ENCODE peak calls at places on chromosome 15, in five cellular contexts. One of them, this sample, is unnamed.

GRCh38 chr15:65856821-65857455 is 12.4 kb upstream of the RAB11A start:
- DNase-seq in breast epithelium: peak
- DNase-seq in GM12864: no peak
- DNase-seq in fibroblast of pulmonary artery: peak
- DNase-seq in type B pancreatic cell: no peak
- DNase-seq in this sample: no peak

GRCh38 chr15:63329567-63330350 is 51.9 kb downstream of the CA12 start:
- DNase-seq in type B pancreatic cell: no peak
- DNase-seq in fibroblast of pulmonary artery: no peak
- DNase-seq in breast epithelium: no peak
- DNase-seq in GM12864: no peak
- DNase-seq in this sample: no peak

GRCh38 chr15:73956276-73957086 is 30.2 kb downstream of the LOXL1 start:
- DNase-seq in type B pancreatic cell: no peak
- DNase-seq in fibroblast of pulmonary artery: peak
- DNase-seq in breast epithelium: peak
- DNase-seq in GM12864: no peak
- DNase-seq in this sample: peak

GRCh38 chr15:57962887-57963286 is 102.6 kb downstream of the ALDH1A2 start:
- DNase-seq in breast epithelium: no peak
- DNase-seq in fibroblast of pulmonary artery: peak
- DNase-seq in GM12864: no peak
- DNase-seq in type B pancreatic cell: no peak
- DNase-seq in this sample: no peak

GRCh38 chr15:57235865-57236264 is 140.4 kb upstream of the CGNL1 start:
- DNase-seq in GM12864: no peak
- DNase-seq in fibroblast of pulmonary artery: peak
- DNase-seq in breast epithelium: no peak
- DNase-seq in type B pancreatic cell: no peak
- DNase-seq in this sample: no peak

GRCh38 chr15:36798366-36798765 is 218.9 kb downstream of the CDIN1 start:
- DNase-seq in GM12864: no peak
- DNase-seq in fibroblast of pulmonary artery: peak
- DNase-seq in type B pancreatic cell: no peak
- DNase-seq in breast epithelium: no peak
- DNase-seq in this sample: no peak

GRCh38 chr15:43133429-43134156 is at the start of gene TMEM62:
- DNase-seq in fibroblast of pulmonary artery: peak
- DNase-seq in type B pancreatic cell: peak
- DNase-seq in breast epithelium: peak
- DNase-seq in GM12864: peak
- DNase-seq in this sample: no peak

GRCh38 chr15:51737538-51738305 is at the start of gene LYSMD2:
- DNase-seq in type B pancreatic cell: no peak
- DNase-seq in breast epithelium: peak
- DNase-seq in GM12864: no peak
- DNase-seq in fibroblast of pulmonary artery: peak
- DNase-seq in this sample: no peak

GRCh38 chr15:78316211-78317077 is 17.0 kb upstream of the SKIC8 start:
- DNase-seq in type B pancreatic cell: no peak
- DNase-seq in fibroblast of pulmonary artery: no peak
- DNase-seq in GM12864: no peak
- DNase-seq in breast epithelium: no peak
- DNase-seq in this sample: no peak

GRCh38 chr15:78317145-78317836 is 17.9 kb upstream of the SKIC8 start:
- DNase-seq in type B pancreatic cell: no peak
- DNase-seq in GM12864: no peak
- DNase-seq in fibroblast of pulmonary artery: peak
- DNase-seq in breast epithelium: no peak
- DNase-seq in this sample: no peak

GRCh38 chr15:78314181-78314581 is 14.8 kb upstream of the SKIC8 start:
- DNase-seq in type B pancreatic cell: no peak
- DNase-seq in breast epithelium: no peak
- DNase-seq in fibroblast of pulmonary artery: no peak
- DNase-seq in GM12864: no peak
- DNase-seq in this sample: no peak

GRCh38 chr15:78313383-78313782 is 14.0 kb upstream of the SKIC8 start:
- DNase-seq in GM12864: no peak
- DNase-seq in type B pancreatic cell: no peak
- DNase-seq in breast epithelium: no peak
- DNase-seq in fibroblast of pulmonary artery: no peak
- DNase-seq in this sample: no peak

GRCh38 chr15:78315686-78316085 is 16.3 kb upstream of the SKIC8 start:
- DNase-seq in fibroblast of pulmonary artery: no peak
- DNase-seq in GM12864: no peak
- DNase-seq in breast epithelium: no peak
- DNase-seq in type B pancreatic cell: no peak
- DNase-seq in this sample: no peak
- TF ChIP-seq CTCF in fibroblast of pulmonary artery: peak
- TF ChIP-seq CTCF in GM12864: peak
- TF ChIP-seq CTCF in breast epithelium: no peak
- TF ChIP-seq CTCF in type B pancreatic cell: peak
- TF ChIP-seq CTCF in this sample: peak

GRCh38 chr15:53296603-53297002 is 462.9 kb downstream of the WDR72 start:
- DNase-seq in fibroblast of pulmonary artery: no peak
- DNase-seq in type B pancreatic cell: no peak
- DNase-seq in GM12864: no peak
- DNase-seq in breast epithelium: no peak
- DNase-seq in this sample: no peak

GRCh38 chr15:53295574-53295973 is 463.9 kb downstream of the WDR72 start:
- DNase-seq in GM12864: no peak
- DNase-seq in fibroblast of pulmonary artery: no peak
- DNase-seq in type B pancreatic cell: no peak
- DNase-seq in breast epithelium: no peak
- DNase-seq in this sample: no peak

GRCh38 chr15:53297828-53298227 is 461.6 kb downstream of the WDR72 start:
- DNase-seq in GM12864: no peak
- DNase-seq in type B pancreatic cell: no peak
- DNase-seq in fibroblast of pulmonary artery: no peak
- DNase-seq in breast epithelium: no peak
- DNase-seq in this sample: no peak
- TF ChIP-seq CTCF in GM12864: no peak
- TF ChIP-seq CTCF in type B pancreatic cell: no peak
- TF ChIP-seq CTCF in fibroblast of pulmonary artery: no peak
- TF ChIP-seq CTCF in breast epithelium: no peak
- TF ChIP-seq CTCF in this sample: no peak

GRCh38 chr15:77034620-77035467 is 36.1 kb downstream of the TSPAN3 start:
- DNase-seq in breast epithelium: peak
- DNase-seq in GM12864: no peak
- DNase-seq in type B pancreatic cell: peak
- DNase-seq in fibroblast of pulmonary artery: peak
- DNase-seq in this sample: peak
- TF ChIP-seq CTCF in breast epithelium: no peak
- TF ChIP-seq CTCF in GM12864: peak
- TF ChIP-seq CTCF in type B pancreatic cell: peak
- TF ChIP-seq CTCF in fibroblast of pulmonary artery: peak
- TF ChIP-seq CTCF in this sample: peak

GRCh38 chr15:69602921-69603320 is 150.3 kb downstream of the RPLP1 start:
- DNase-seq in GM12864: no peak
- DNase-seq in breast epithelium: no peak
- DNase-seq in type B pancreatic cell: no peak
- DNase-seq in fibroblast of pulmonary artery: no peak
- DNase-seq in this sample: no peak

GRCh38 chr15:69607101-69607500 is 154.5 kb downstream of the RPLP1 start:
- DNase-seq in GM12864: no peak
- DNase-seq in type B pancreatic cell: no peak
- DNase-seq in breast epithelium: no peak
- DNase-seq in fibroblast of pulmonary artery: peak
- DNase-seq in this sample: no peak

GRCh38 chr15:69602095-69602494 is 149.5 kb downstream of the RPLP1 start:
- DNase-seq in fibroblast of pulmonary artery: no peak
- DNase-seq in type B pancreatic cell: no peak
- DNase-seq in breast epithelium: no peak
- DNase-seq in GM12864: no peak
- DNase-seq in this sample: no peak

GRCh38 chr15:69603369-69604049 is 150.9 kb downstream of the RPLP1 start:
- DNase-seq in fibroblast of pulmonary artery: no peak
- DNase-seq in GM12864: no peak
- DNase-seq in type B pancreatic cell: no peak
- DNase-seq in breast epithelium: no peak
- DNase-seq in this sample: no peak

GRCh38 chr15:69604050-69604378 is 151.4 kb downstream of the RPLP1 start:
- DNase-seq in breast epithelium: no peak
- DNase-seq in GM12864: no peak
- DNase-seq in fibroblast of pulmonary artery: no peak
- DNase-seq in type B pancreatic cell: no peak
- DNase-seq in this sample: no peak
- TF ChIP-seq CTCF in breast epithelium: no peak
- TF ChIP-seq CTCF in GM12864: peak
- TF ChIP-seq CTCF in fibroblast of pulmonary artery: no peak
- TF ChIP-seq CTCF in type B pancreatic cell: no peak
- TF ChIP-seq CTCF in this sample: peak

GRCh38 chr15:89299896-89300295 is 34.7 kb downstream of the POLG start:
- DNase-seq in breast epithelium: no peak
- DNase-seq in type B pancreatic cell: no peak
- DNase-seq in GM12864: no peak
- DNase-seq in fibroblast of pulmonary artery: peak
- DNase-seq in this sample: no peak
- TF ChIP-seq CTCF in breast epithelium: no peak
- TF ChIP-seq CTCF in type B pancreatic cell: peak
- TF ChIP-seq CTCF in GM12864: no peak
- TF ChIP-seq CTCF in fibroblast of pulmonary artery: peak
- TF ChIP-seq CTCF in this sample: peak

DNA sequence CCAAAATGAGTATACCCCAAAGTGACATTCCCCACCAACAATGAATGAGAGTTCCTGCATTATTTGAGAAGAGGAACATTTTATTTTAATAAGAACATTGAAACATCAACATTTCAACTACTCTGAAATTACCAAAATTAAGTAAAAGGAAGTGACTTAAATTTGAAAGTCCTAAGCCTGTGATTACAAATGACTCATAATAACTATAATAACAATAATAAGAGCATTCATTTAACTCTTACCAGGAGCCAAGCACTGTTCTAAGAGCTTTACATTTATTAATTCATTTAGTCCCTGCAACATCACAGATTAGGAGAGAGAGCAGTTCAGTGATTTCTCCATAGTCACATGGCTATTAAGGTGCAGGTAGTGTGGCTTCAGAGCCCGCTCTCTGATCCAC is 32.5 kb downstream of the LRRC28 start:
- DNase-seq in type B pancreatic cell: no peak
- DNase-seq in breast epithelium: no peak
- DNase-seq in GM12864: no peak
- DNase-seq in fibroblast of pulmonary artery: no peak
- DNase-seq in this sample: no peak
- TF ChIP-seq CTCF in type B pancreatic cell: no peak
- TF ChIP-seq CTCF in breast epithelium: no peak
- TF ChIP-seq CTCF in GM12864: no peak
- TF ChIP-seq CTCF in fibroblast of pulmonary artery: no peak
- TF ChIP-seq CTCF in this sample: no peak

GRCh38 chr15:68644088-68644904 is 65.5 kb downstream of the CORO2B start:
- DNase-seq in breast epithelium: peak
- DNase-seq in GM12864: no peak
- DNase-seq in type B pancreatic cell: no peak
- DNase-seq in fibroblast of pulmonary artery: peak
- DNase-seq in this sample: no peak
- TF ChIP-seq CTCF in breast epithelium: no peak
- TF ChIP-seq CTCF in GM12864: no peak
- TF ChIP-seq CTCF in type B pancreatic cell: no peak
- TF ChIP-seq CTCF in fibroblast of pulmonary artery: peak
- TF ChIP-seq CTCF in this sample: peak

DNA sequence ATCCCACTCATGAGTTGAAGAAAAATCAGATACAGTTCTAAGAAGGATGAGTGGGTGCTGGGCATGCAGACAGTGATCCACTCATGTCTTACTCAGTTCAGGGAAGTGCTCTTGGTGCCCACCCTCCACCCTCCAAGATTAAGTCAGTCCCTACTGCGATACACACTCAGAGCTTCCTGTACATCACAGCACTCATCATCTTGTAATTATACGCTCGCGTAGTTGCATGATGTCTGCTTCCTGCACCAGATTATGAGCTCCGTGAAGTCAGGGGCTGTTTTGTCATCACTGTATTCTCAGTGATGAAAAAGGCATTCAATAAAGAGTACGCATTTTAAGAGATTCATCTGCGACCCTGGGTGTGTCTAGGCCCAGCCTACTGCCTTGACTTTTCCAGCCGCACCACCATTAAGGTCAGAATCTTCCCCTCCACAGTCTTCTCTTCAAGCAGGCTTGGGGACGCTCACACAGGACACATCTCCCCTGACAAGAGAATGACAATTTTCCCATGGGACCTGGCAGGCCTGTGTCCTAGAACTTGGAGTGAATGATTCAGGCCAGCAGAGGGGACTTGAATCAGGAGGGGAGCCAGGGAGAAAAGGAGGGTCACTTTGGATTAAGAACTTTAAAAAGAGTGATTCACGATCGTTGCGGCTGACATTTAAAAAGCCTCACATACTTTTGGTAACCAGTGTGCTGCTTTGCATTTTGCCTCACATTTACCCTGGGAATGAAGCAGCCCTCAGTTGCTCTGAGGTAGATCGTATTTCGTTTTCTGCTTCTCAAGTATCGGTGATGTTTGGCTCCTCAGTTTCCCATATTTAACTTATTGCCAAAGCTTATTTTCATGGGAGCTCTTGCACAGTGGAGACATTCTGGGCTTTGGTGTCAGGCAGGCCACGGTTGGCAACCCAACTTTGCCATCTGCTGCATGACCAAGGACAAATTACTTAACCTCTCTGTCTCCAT is 7.9 kb upstream of the PDE8A start:
- DNase-seq in type B pancreatic cell: no peak
- DNase-seq in breast epithelium: no peak
- DNase-seq in fibroblast of pulmonary artery: peak
- DNase-seq in GM12864: no peak
- DNase-seq in this sample: no peak
- TF ChIP-seq CTCF in type B pancreatic cell: no peak
- TF ChIP-seq CTCF in breast epithelium: no peak
- TF ChIP-seq CTCF in fibroblast of pulmonary artery: no peak
- TF ChIP-seq CTCF in GM12864: no peak
- TF ChIP-seq CTCF in this sample: no peak

DNA sequence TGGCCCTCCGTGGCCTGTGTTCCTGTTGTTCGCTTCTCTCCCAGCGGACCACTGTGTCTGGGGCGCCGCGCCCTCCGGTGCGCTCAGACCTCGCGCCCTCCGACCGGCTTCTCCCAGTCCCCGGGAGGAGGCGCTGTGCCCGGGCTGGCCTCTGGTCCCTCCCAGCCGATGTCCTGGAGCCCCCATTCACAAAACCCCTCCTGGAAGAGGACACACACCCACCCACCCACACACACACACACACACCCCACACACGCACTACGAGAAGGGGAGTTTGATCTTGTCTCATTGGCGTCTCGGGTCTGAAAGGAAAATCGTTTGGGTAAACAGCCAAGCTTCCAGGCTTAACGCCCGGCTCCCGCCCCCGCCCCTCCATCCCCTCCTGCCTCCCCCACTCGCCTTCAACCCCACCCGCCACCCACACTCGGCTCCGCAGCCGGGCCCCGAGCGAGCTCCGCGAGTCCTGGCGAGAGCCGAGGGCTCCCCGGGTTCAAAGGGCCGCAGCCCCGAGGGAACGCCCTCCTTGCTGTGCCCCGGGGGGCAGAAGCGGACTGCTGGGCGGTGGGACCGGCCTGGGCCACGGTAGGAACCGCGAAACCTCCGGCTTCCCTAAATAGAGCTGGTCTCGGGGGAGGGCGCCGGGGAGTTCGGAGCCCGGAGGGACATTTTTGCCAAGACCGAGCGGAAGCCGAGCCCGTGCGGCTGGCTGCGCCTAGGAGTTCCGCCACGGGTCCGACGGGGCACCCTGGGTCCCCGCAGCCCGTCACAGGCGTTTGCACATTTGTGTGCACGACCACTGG is 23.6 kb downstream of the NR2F2 start:
- DNase-seq in breast epithelium: peak
- DNase-seq in GM12864: no peak
- DNase-seq in fibroblast of pulmonary artery: peak
- DNase-seq in type B pancreatic cell: peak
- DNase-seq in this sample: no peak
- TF ChIP-seq CTCF in breast epithelium: no peak
- TF ChIP-seq CTCF in GM12864: no peak
- TF ChIP-seq CTCF in fibroblast of pulmonary artery: peak
- TF ChIP-seq CTCF in type B pancreatic cell: peak
- TF ChIP-seq CTCF in this sample: peak

This sample was measured in chondrocyte.